ENCODE peak calls at places on chromosomes 12 and 14, in nine cellular contexts. One of them, this sample, is unnamed.

GRCh38 chr14:98900721-98901272 is 371.2 kb downstream of the BCL11B start:
- DNase-seq in HCEC 1CT: no peak
- DNase-seq in activated gamma-delta T cell: no peak
- DNase-seq in AG10803: peak
- DNase-seq in aorta: no peak
- DNase-seq in psoas muscle: no peak
- DNase-seq in AG08396: no peak
- DNase-seq in GM04504: no peak
- DNase-seq in HCT116: no peak
- DNase-seq in this sample: no peak

GRCh38 chr12:55931780-55932545 is 1.0 kb downstream of the DGKA start:
- DNase-seq in psoas muscle: peak
- DNase-seq in GM04504: no peak
- DNase-seq in AG10803: peak
- DNase-seq in AG08396: peak
- DNase-seq in aorta: peak
- DNase-seq in HCT116: no peak
- DNase-seq in HCEC 1CT: peak
- DNase-seq in activated gamma-delta T cell: peak
- DNase-seq in this sample: no peak

GRCh38 chr12:100539209-100539608 is 34.3 kb upstream of the GAS2L3 start:
- DNase-seq in psoas muscle: no peak
- DNase-seq in HCT116: no peak
- DNase-seq in activated gamma-delta T cell: no peak
- DNase-seq in GM04504: no peak
- DNase-seq in AG08396: peak
- DNase-seq in AG10803: peak
- DNase-seq in HCEC 1CT: peak
- DNase-seq in aorta: no peak
- DNase-seq in this sample: no peak

GRCh38 chr12:57452181-57452936 is 2.7 kb upstream of the INHBE start:
- DNase-seq in activated gamma-delta T cell: no peak
- DNase-seq in HCT116: no peak
- DNase-seq in psoas muscle: peak
- DNase-seq in GM04504: peak
- DNase-seq in AG08396: peak
- DNase-seq in HCEC 1CT: peak
- DNase-seq in aorta: peak
- DNase-seq in AG10803: peak
- DNase-seq in this sample: no peak

GRCh38 chr12:94010307-94010706 is 138.1 kb upstream of the PLXNC1 start:
- DNase-seq in activated gamma-delta T cell: no peak
- DNase-seq in GM04504: no peak
- DNase-seq in AG08396: no peak
- DNase-seq in HCEC 1CT: no peak
- DNase-seq in HCT116: no peak
- DNase-seq in psoas muscle: no peak
- DNase-seq in AG10803: no peak
- DNase-seq in aorta: no peak
- DNase-seq in this sample: no peak

GRCh38 chr12:51773145-51773869 is 75.2 kb downstream of the FIGNL2 start:
- DNase-seq in activated gamma-delta T cell: no peak
- DNase-seq in GM04504: peak
- DNase-seq in AG08396: peak
- DNase-seq in aorta: no peak
- DNase-seq in HCT116: peak
- DNase-seq in HCEC 1CT: peak
- DNase-seq in AG10803: peak
- DNase-seq in psoas muscle: no peak
- DNase-seq in this sample: no peak

GRCh38 chr14:85316701-85317100 is 213.2 kb upstream of the FLRT2 start:
- DNase-seq in GM04504: no peak
- DNase-seq in HCEC 1CT: peak
- DNase-seq in HCT116: no peak
- DNase-seq in psoas muscle: no peak
- DNase-seq in AG08396: no peak
- DNase-seq in AG10803: peak
- DNase-seq in aorta: no peak
- DNase-seq in activated gamma-delta T cell: no peak
- DNase-seq in this sample: no peak

GRCh38 chr12:108063192-108063591 is 65.9 kb upstream of the WSCD2 start:
- DNase-seq in HCEC 1CT: no peak
- DNase-seq in AG10803: peak
- DNase-seq in psoas muscle: no peak
- DNase-seq in activated gamma-delta T cell: no peak
- DNase-seq in aorta: no peak
- DNase-seq in GM04504: no peak
- DNase-seq in AG08396: no peak
- DNase-seq in HCT116: peak
- DNase-seq in this sample: no peak

GRCh38 chr12:48569946-48570345 is at the start of gene LALBA:
- DNase-seq in HCEC 1CT: no peak
- DNase-seq in activated gamma-delta T cell: no peak
- DNase-seq in AG10803: no peak
- DNase-seq in psoas muscle: no peak
- DNase-seq in aorta: no peak
- DNase-seq in HCT116: no peak
- DNase-seq in AG08396: no peak
- DNase-seq in GM04504: no peak
- DNase-seq in this sample: no peak

GRCh38 chr14:64405295-64405694 is 17.1 kb downstream of the MTHFD1 start:
- DNase-seq in activated gamma-delta T cell: no peak
- DNase-seq in HCT116: no peak
- DNase-seq in GM04504: no peak
- DNase-seq in psoas muscle: no peak
- DNase-seq in AG10803: no peak
- DNase-seq in HCEC 1CT: no peak
- DNase-seq in AG08396: no peak
- DNase-seq in aorta: no peak
- DNase-seq in this sample: no peak

GRCh38 chr14:75476274-75476995 is 45.8 kb upstream of the BATF start:
- DNase-seq in AG10803: peak
- DNase-seq in psoas muscle: no peak
- DNase-seq in HCT116: no peak
- DNase-seq in GM04504: no peak
- DNase-seq in HCEC 1CT: no peak
- DNase-seq in activated gamma-delta T cell: no peak
- DNase-seq in aorta: peak
- DNase-seq in AG08396: no peak
- DNase-seq in this sample: no peak

GRCh38 chr12:46915861-46916260 is 90.1 kb upstream of the SLC38A4 start:
- DNase-seq in aorta: no peak
- DNase-seq in psoas muscle: peak
- DNase-seq in AG10803: peak
- DNase-seq in activated gamma-delta T cell: no peak
- DNase-seq in HCEC 1CT: peak
- DNase-seq in HCT116: no peak
- DNase-seq in GM04504: peak
- DNase-seq in AG08396: peak
- DNase-seq in this sample: no peak

GRCh38 chr12:130953783-130954543 is at the start of gene ADGRD1:
- DNase-seq in AG08396: peak
- DNase-seq in GM04504: no peak
- DNase-seq in activated gamma-delta T cell: no peak
- DNase-seq in HCT116: no peak
- DNase-seq in AG10803: peak
- DNase-seq in psoas muscle: peak
- DNase-seq in aorta: peak
- DNase-seq in HCEC 1CT: no peak
- DNase-seq in this sample: no peak

GRCh38 chr12:16939871-16940306 is 333.9 kb upstream of the LMO3 start:
- DNase-seq in HCEC 1CT: peak
- DNase-seq in HCT116: peak
- DNase-seq in GM04504: no peak
- DNase-seq in activated gamma-delta T cell: no peak
- DNase-seq in AG10803: peak
- DNase-seq in aorta: no peak
- DNase-seq in AG08396: peak
- DNase-seq in psoas muscle: no peak
- DNase-seq in this sample: no peak

GRCh38 chr12:123401753-123402683 is 18.1 kb downstream of the KMT5A start:
- DNase-seq in psoas muscle: no peak
- DNase-seq in HCEC 1CT: no peak
- DNase-seq in aorta: no peak
- DNase-seq in AG08396: no peak
- DNase-seq in HCT116: no peak
- DNase-seq in activated gamma-delta T cell: no peak
- DNase-seq in AG10803: no peak
- DNase-seq in GM04504: no peak
- DNase-seq in this sample: no peak

GRCh38 chr12:46676797-46677520 is 148.8 kb downstream of the SLC38A4 start:
- DNase-seq in AG10803: peak
- DNase-seq in AG08396: no peak
- DNase-seq in psoas muscle: no peak
- DNase-seq in activated gamma-delta T cell: no peak
- DNase-seq in HCT116: no peak
- DNase-seq in aorta: no peak
- DNase-seq in HCEC 1CT: no peak
- DNase-seq in GM04504: no peak
- DNase-seq in this sample: no peak

GRCh38 chr12:49748306-49748705 is 6.9 kb downstream of the TMBIM6 start:
- DNase-seq in HCEC 1CT: no peak
- DNase-seq in GM04504: no peak
- DNase-seq in AG08396: peak
- DNase-seq in psoas muscle: no peak
- DNase-seq in AG10803: peak
- DNase-seq in aorta: no peak
- DNase-seq in HCT116: no peak
- DNase-seq in activated gamma-delta T cell: no peak
- DNase-seq in this sample: no peak

GRCh38 chr14:32331227-32331597 is 2.1 kb downstream of the AKAP6 start:
- DNase-seq in GM04504: no peak
- DNase-seq in psoas muscle: no peak
- DNase-seq in activated gamma-delta T cell: no peak
- DNase-seq in AG10803: no peak
- DNase-seq in aorta: no peak
- DNase-seq in HCEC 1CT: no peak
- DNase-seq in AG08396: no peak
- DNase-seq in HCT116: no peak
- DNase-seq in this sample: no peak

GRCh38 chr12:58416211-58416610 is 474.8 kb downstream of the ATP23 start:
- DNase-seq in HCT116: no peak
- DNase-seq in activated gamma-delta T cell: no peak
- DNase-seq in AG10803: peak
- DNase-seq in HCEC 1CT: peak
- DNase-seq in GM04504: peak
- DNase-seq in AG08396: peak
- DNase-seq in aorta: no peak
- DNase-seq in psoas muscle: no peak
- DNase-seq in this sample: no peak

GRCh38 chr12:43241971-43242370 is 310.0 kb downstream of the ADAMTS20 start:
- DNase-seq in AG08396: peak
- DNase-seq in GM04504: no peak
- DNase-seq in AG10803: peak
- DNase-seq in aorta: no peak
- DNase-seq in activated gamma-delta T cell: no peak
- DNase-seq in HCT116: no peak
- DNase-seq in psoas muscle: no peak
- DNase-seq in HCEC 1CT: no peak
- DNase-seq in this sample: no peak

GRCh38 chr14:80491131-80491530 is 279.8 kb upstream of the DIO2 start:
- DNase-seq in aorta: peak
- DNase-seq in activated gamma-delta T cell: no peak
- DNase-seq in psoas muscle: peak
- DNase-seq in GM04504: peak
- DNase-seq in AG10803: peak
- DNase-seq in HCEC 1CT: no peak
- DNase-seq in AG08396: peak
- DNase-seq in HCT116: no peak
- DNase-seq in this sample: no peak

GRCh38 chr14:62143235-62143634 is 381.0 kb downstream of the SNAPC1 start:
- DNase-seq in AG08396: peak
- DNase-seq in aorta: no peak
- DNase-seq in HCEC 1CT: peak
- DNase-seq in AG10803: peak
- DNase-seq in GM04504: peak
- DNase-seq in activated gamma-delta T cell: no peak
- DNase-seq in HCT116: no peak
- DNase-seq in psoas muscle: no peak
- DNase-seq in this sample: no peak

GRCh38 chr14:23057757-23058653 is 685 bp upstream of the CDH24 start:
- DNase-seq in psoas muscle: peak
- DNase-seq in HCT116: peak
- DNase-seq in AG08396: peak
- DNase-seq in aorta: peak
- DNase-seq in GM04504: peak
- DNase-seq in AG10803: peak
- DNase-seq in activated gamma-delta T cell: no peak
- DNase-seq in HCEC 1CT: peak
- DNase-seq in this sample: no peak

GRCh38 chr14:69424139-69424923 is 25.8 kb downstream of the SLC39A9 start:
- DNase-seq in AG08396: peak
- DNase-seq in AG10803: peak
- DNase-seq in HCEC 1CT: peak
- DNase-seq in GM04504: no peak
- DNase-seq in aorta: no peak
- DNase-seq in psoas muscle: no peak
- DNase-seq in activated gamma-delta T cell: no peak
- DNase-seq in HCT116: no peak
- DNase-seq in this sample: no peak

GRCh38 chr14:51023964-51024363 is 70.9 kb downstream of the TRIM9 start:
- DNase-seq in aorta: no peak
- DNase-seq in GM04504: no peak
- DNase-seq in AG08396: no peak
- DNase-seq in psoas muscle: no peak
- DNase-seq in activated gamma-delta T cell: no peak
- DNase-seq in AG10803: peak
- DNase-seq in HCEC 1CT: no peak
- DNase-seq in HCT116: no peak
- DNase-seq in this sample: no peak

GRCh38 chr14:94292872-94293577 is at the start of gene SERPINA10:
- DNase-seq in psoas muscle: no peak
- DNase-seq in AG10803: no peak
- DNase-seq in AG08396: no peak
- DNase-seq in activated gamma-delta T cell: no peak
- DNase-seq in GM04504: no peak
- DNase-seq in aorta: no peak
- DNase-seq in HCT116: no peak
- DNase-seq in HCEC 1CT: no peak
- DNase-seq in this sample: no peak

GRCh38 chr14:69968151-69968550 is 88.9 kb downstream of the SMOC1 start:
- DNase-seq in psoas muscle: no peak
- DNase-seq in GM04504: no peak
- DNase-seq in HCT116: no peak
- DNase-seq in AG08396: no peak
- DNase-seq in AG10803: no peak
- DNase-seq in aorta: no peak
- DNase-seq in HCEC 1CT: no peak
- DNase-seq in activated gamma-delta T cell: no peak
- DNase-seq in this sample: no peak

GRCh38 chr14:101713641-101714349 is 47.7 kb upstream of the PPP2R5C start:
- DNase-seq in HCT116: no peak
- DNase-seq in GM04504: no peak
- DNase-seq in aorta: no peak
- DNase-seq in AG08396: no peak
- DNase-seq in psoas muscle: no peak
- DNase-seq in AG10803: no peak
- DNase-seq in HCEC 1CT: no peak
- DNase-seq in activated gamma-delta T cell: no peak
- DNase-seq in this sample: no peak

GRCh38 chr14:58907803-58908202 is 270.0 kb downstream of the DACT1 start:
- DNase-seq in activated gamma-delta T cell: no peak
- DNase-seq in HCT116: no peak
- DNase-seq in GM04504: no peak
- DNase-seq in HCEC 1CT: no peak
- DNase-seq in AG08396: no peak
- DNase-seq in aorta: no peak
- DNase-seq in AG10803: peak
- DNase-seq in psoas muscle: no peak
- DNase-seq in this sample: no peak

GRCh38 chr14:51704465-51705050 is 52.8 kb downstream of the FRMD6 start:
- DNase-seq in AG08396: no peak
- DNase-seq in HCEC 1CT: no peak
- DNase-seq in GM04504: no peak
- DNase-seq in activated gamma-delta T cell: no peak
- DNase-seq in psoas muscle: no peak
- DNase-seq in HCT116: no peak
- DNase-seq in aorta: no peak
- DNase-seq in AG10803: no peak
- DNase-seq in this sample: peak

GRCh38 chr12:125069616-125070015 is 4.4 kb downstream of the AACS start:
- DNase-seq in HCEC 1CT: no peak
- DNase-seq in psoas muscle: no peak
- DNase-seq in HCT116: no peak
- DNase-seq in activated gamma-delta T cell: no peak
- DNase-seq in GM04504: no peak
- DNase-seq in AG10803: no peak
- DNase-seq in AG08396: no peak
- DNase-seq in aorta: no peak
- DNase-seq in this sample: no peak

This sample was measured in cerebellar nuclear complex.